ENCODE peak calls at places on chromosomes 5 and 9, in four cellular contexts. F is activated B cell treated with CpG ODN at 0.5 μM for 24 hours, S is cardiac fibroblast, X is H54. J is an unnamed sample.
A peak's percentile ranks its signal among the peaks of the same experiment; 100 is the strongest.

GRCh38 chr5:23257656-23258055 is 249.8 kb upstream of the PRDM9 start:
- DNase-seq in F (no peak), S (no peak), X (peak; percentile 4), J (no peak)

GRCh38 chr9:29160763-29161353 is 1587.6 kb upstream of the C9orf72 start:
- DNase-seq in F (no peak), S (no peak), X (no peak), J (no peak)

GRCh38 chr9:91515074-91515687 is 91.5 kb upstream of the NFIL3 start:
- DNase-seq in F (no peak), S (peak; percentile 83), X (peak; percentile 49), J (no peak)

GRCh38 chr5:57843016-57843402 is 360.4 kb upstream of the ACTBL2 start:
- DNase-seq in F (no peak), S (no peak), X (no peak), J (no peak)

GRCh38 chr9:85223506-85224108 is 518.1 kb downstream of the AGTPBP1 start:
- DNase-seq in F (no peak), S (no peak), X (peak; percentile 16), J (no peak)

GRCh38 chr9:29285818-29286217 is 1712.5 kb upstream of the C9orf72 start:
- DNase-seq in F (no peak), S (peak; percentile 28), X (no peak), J (no peak)

GRCh38 chr9:130927995-130928900 is 10.8 kb downstream of the FIBCD1 start:
- DNase-seq in F (no peak), S (peak; percentile 71), X (peak; percentile 49), J (peak; percentile 57)

GRCh38 chr5:126015244-126016054 is 407.8 kb upstream of the GRAMD2B start:
- DNase-seq in F (no peak), S (peak; percentile 67), X (peak; percentile 2), J (no peak)

GRCh38 chr5:9112520-9113291 is 433.2 kb downstream of the SEMA5A start:
- DNase-seq in F (no peak), S (no peak), X (no peak), J (no peak)

GRCh38 chr5:62791059-62791458 is 212.4 kb downstream of the LRRC70 start:
- DNase-seq in F (no peak), S (peak; percentile 46), X (no peak), J (no peak)

GRCh38 chr9:19286634-19287188 is 56.2 kb downstream of the DENND4C start:
- DNase-seq in F (no peak), S (peak; percentile 35), X (no peak), J (no peak)

GRCh38 chr5:135697959-135698345 is 119.2 kb upstream of the CXCL14 start:
- DNase-seq in F (no peak), S (no peak), X (no peak), J (no peak)

GRCh38 chr9:94768766-94769165 is 42.3 kb downstream of the AOPEP start:
- DNase-seq in F (no peak), S (no peak), X (no peak), J (no peak)

GRCh38 chr9:127450170-127450830 is 906 bp downstream of the RPL12 start:
- DNase-seq in F (no peak), S (peak; percentile 43), X (no peak), J (no peak)

GRCh38 chr5:108214857-108215256 is 167.0 kb downstream of the FBXL17 start:
- DNase-seq in F (no peak), S (no peak), X (no peak), J (no peak)

GRCh38 chr5:127757576-127757975 is 54.4 kb downstream of the CCDC192 start:
- DNase-seq in F (no peak), S (peak; percentile 84), X (peak; percentile 10), J (no peak)

GRCh38 chr9:111050819-111051218 is 12.5 kb upstream of the LPAR1 start:
- DNase-seq in F (no peak), S (peak; percentile 45), X (no peak), J (no peak)

GRCh38 chr5:150487199-150488061 is 20.5 kb upstream of the NDST1 start:
- DNase-seq in F (no peak), S (peak; percentile 59), X (no peak), J (no peak)

GRCh38 chr9:93675336-93676150 is 99.2 kb downstream of the PHF2 start:
- DNase-seq in F (peak; percentile 14), S (no peak), X (no peak), J (peak; percentile 13)

GRCh38 chr9:36770025-36770424 is 197.3 kb downstream of the MELK start:
- DNase-seq in F (no peak), S (no peak), X (no peak), J (no peak)